ENCODE peak calls at places on chromosomes 7 and 10, in eight cellular contexts. One of them, this sample, is unnamed.

GRCh38 chr10:14751576-14752330 is 22.9 kb downstream of the FAM107B start:
- DNase-seq in A549: no peak
- DNase-seq in thyroid gland: peak; percentile 19
- DNase-seq in left ventricle myocardium inferior: peak; percentile 64
- DNase-seq in sigmoid colon: peak; percentile 89
- DNase-seq in psoas muscle: peak; percentile 88
- DNase-seq in heart right ventricle: peak; percentile 66
- DNase-seq in CD4-positive, CD25-positive, alpha-beta regulatory T cell: no peak
- DNase-seq in this sample: no peak

GRCh38 chr10:63671317-63671937 is 150.2 kb downstream of the REEP3 start:
- DNase-seq in A549: no peak
- DNase-seq in thyroid gland: peak; percentile 28
- DNase-seq in left ventricle myocardium inferior: no peak
- DNase-seq in sigmoid colon: no peak
- DNase-seq in psoas muscle: no peak
- DNase-seq in heart right ventricle: peak; percentile 29
- DNase-seq in CD4-positive, CD25-positive, alpha-beta regulatory T cell: no peak
- DNase-seq in this sample: no peak

GRCh38 chr7:27147211-27148030 is at the start of gene HOXA6:
- DNase-seq in A549: no peak
- DNase-seq in thyroid gland: no peak
- DNase-seq in left ventricle myocardium inferior: no peak
- DNase-seq in sigmoid colon: peak; percentile 89
- DNase-seq in psoas muscle: peak; percentile 91
- DNase-seq in heart right ventricle: no peak
- DNase-seq in CD4-positive, CD25-positive, alpha-beta regulatory T cell: no peak
- DNase-seq in this sample: no peak

GRCh38 chr7:139358541-139359365 is 941 bp upstream of the LUC7L2 start:
- DNase-seq in A549: peak; percentile 21
- DNase-seq in thyroid gland: no peak
- DNase-seq in left ventricle myocardium inferior: no peak
- DNase-seq in sigmoid colon: no peak
- DNase-seq in psoas muscle: no peak
- DNase-seq in heart right ventricle: no peak
- DNase-seq in CD4-positive, CD25-positive, alpha-beta regulatory T cell: peak; percentile 34
- DNase-seq in this sample: peak; percentile 10

GRCh38 chr10:128480601-128481000 is 354.4 kb upstream of the MKI67 start:
- DNase-seq in A549: no peak
- DNase-seq in thyroid gland: no peak
- DNase-seq in left ventricle myocardium inferior: no peak
- DNase-seq in sigmoid colon: no peak
- DNase-seq in psoas muscle: no peak
- DNase-seq in heart right ventricle: no peak
- DNase-seq in CD4-positive, CD25-positive, alpha-beta regulatory T cell: no peak
- DNase-seq in this sample: no peak

GRCh38 chr10:111972109-111972508 is 211.5 kb downstream of the GPAM start:
- DNase-seq in A549: no peak
- DNase-seq in thyroid gland: no peak
- DNase-seq in left ventricle myocardium inferior: no peak
- DNase-seq in sigmoid colon: no peak
- DNase-seq in psoas muscle: no peak
- DNase-seq in heart right ventricle: no peak
- DNase-seq in CD4-positive, CD25-positive, alpha-beta regulatory T cell: no peak
- DNase-seq in this sample: no peak

GRCh38 chr7:108434030-108434429 is 22.2 kb downstream of the NRCAM start:
- DNase-seq in A549: no peak
- DNase-seq in thyroid gland: no peak
- DNase-seq in left ventricle myocardium inferior: no peak
- DNase-seq in sigmoid colon: no peak
- DNase-seq in psoas muscle: no peak
- DNase-seq in heart right ventricle: no peak
- DNase-seq in CD4-positive, CD25-positive, alpha-beta regulatory T cell: no peak
- DNase-seq in this sample: no peak

GRCh38 chr7:151796871-151797270 is 80.0 kb downstream of the PRKAG2 start:
- DNase-seq in A549: no peak
- DNase-seq in thyroid gland: no peak
- DNase-seq in left ventricle myocardium inferior: peak; percentile 16
- DNase-seq in sigmoid colon: no peak
- DNase-seq in psoas muscle: peak; percentile 67
- DNase-seq in heart right ventricle: no peak
- DNase-seq in CD4-positive, CD25-positive, alpha-beta regulatory T cell: no peak
- DNase-seq in this sample: no peak

GRCh38 chr10:66637273-66638036 is 288.4 kb upstream of the LRRTM3 start:
- DNase-seq in A549: no peak
- DNase-seq in thyroid gland: no peak
- DNase-seq in left ventricle myocardium inferior: no peak
- DNase-seq in sigmoid colon: no peak
- DNase-seq in psoas muscle: peak; percentile 50
- DNase-seq in heart right ventricle: peak; percentile 11
- DNase-seq in CD4-positive, CD25-positive, alpha-beta regulatory T cell: no peak
- DNase-seq in this sample: no peak

GRCh38 chr7:17369686-17370426 is 71.4 kb downstream of the AHR start:
- DNase-seq in A549: peak; percentile 41
- DNase-seq in thyroid gland: no peak
- DNase-seq in left ventricle myocardium inferior: no peak
- DNase-seq in sigmoid colon: no peak
- DNase-seq in psoas muscle: no peak
- DNase-seq in heart right ventricle: peak; percentile 16
- DNase-seq in CD4-positive, CD25-positive, alpha-beta regulatory T cell: no peak
- DNase-seq in this sample: no peak

GRCh38 chr10:13414855-13415254 is 66.8 kb upstream of the SEPHS1 start:
- DNase-seq in A549: no peak
- DNase-seq in thyroid gland: no peak
- DNase-seq in left ventricle myocardium inferior: no peak
- DNase-seq in sigmoid colon: no peak
- DNase-seq in psoas muscle: no peak
- DNase-seq in heart right ventricle: no peak
- DNase-seq in CD4-positive, CD25-positive, alpha-beta regulatory T cell: no peak
- DNase-seq in this sample: no peak

GRCh38 chr10:132175907-132176581 is 10.7 kb upstream of the DPYSL4 start:
- DNase-seq in A549: no peak
- DNase-seq in thyroid gland: no peak
- DNase-seq in left ventricle myocardium inferior: no peak
- DNase-seq in sigmoid colon: no peak
- DNase-seq in psoas muscle: peak; percentile 37
- DNase-seq in heart right ventricle: no peak
- DNase-seq in CD4-positive, CD25-positive, alpha-beta regulatory T cell: no peak
- DNase-seq in this sample: no peak

GRCh38 chr7:28755255-28755654 is 202.9 kb downstream of the TRIL start:
- DNase-seq in A549: no peak
- DNase-seq in thyroid gland: no peak
- DNase-seq in left ventricle myocardium inferior: no peak
- DNase-seq in sigmoid colon: no peak
- DNase-seq in psoas muscle: no peak
- DNase-seq in heart right ventricle: no peak
- DNase-seq in CD4-positive, CD25-positive, alpha-beta regulatory T cell: no peak
- DNase-seq in this sample: no peak

GRCh38 chr7:114107522-114107921 is 188.7 kb upstream of the PPP1R3A start:
- DNase-seq in A549: no peak
- DNase-seq in thyroid gland: no peak
- DNase-seq in left ventricle myocardium inferior: no peak
- DNase-seq in sigmoid colon: no peak
- DNase-seq in psoas muscle: no peak
- DNase-seq in heart right ventricle: no peak
- DNase-seq in CD4-positive, CD25-positive, alpha-beta regulatory T cell: no peak
- DNase-seq in this sample: no peak

DNA sequence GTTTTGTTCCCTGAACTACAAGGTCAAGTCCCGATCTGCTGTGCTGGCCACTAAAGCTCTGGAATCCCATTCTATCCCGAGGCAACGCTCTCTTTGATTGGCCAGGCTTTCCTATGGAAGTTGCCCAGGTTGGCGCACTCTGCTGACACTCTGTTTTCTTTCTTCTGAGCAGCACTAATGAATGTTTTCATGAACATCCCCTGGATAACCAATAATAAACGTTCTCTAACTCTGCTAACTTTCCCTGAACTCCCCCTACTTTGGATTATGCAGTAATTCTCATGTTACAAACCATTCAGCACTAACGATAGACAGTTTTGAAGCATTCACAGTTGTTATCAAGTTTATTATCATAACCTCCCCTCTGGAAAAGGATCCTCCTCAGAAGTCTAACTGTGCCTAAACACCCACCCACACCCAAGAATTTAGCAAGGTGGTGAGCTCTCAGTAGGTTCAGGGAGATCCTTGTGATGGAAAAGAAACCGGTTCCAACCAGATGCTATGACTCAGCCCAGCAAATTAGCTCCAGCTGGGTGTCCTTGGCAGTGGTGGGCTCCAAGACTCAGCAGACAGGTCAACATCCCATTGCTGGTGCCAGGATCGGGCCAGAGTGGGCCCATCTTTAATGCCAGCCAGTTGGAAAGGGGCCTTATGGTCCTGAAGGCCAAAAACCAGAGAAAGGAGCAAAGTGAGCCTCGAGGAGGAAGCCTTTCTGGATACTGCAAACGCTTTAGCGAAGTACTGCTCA is 68.4 kb downstream of the CREB3L2 start:
- DNase-seq in A549: no peak
- DNase-seq in thyroid gland: no peak
- DNase-seq in left ventricle myocardium inferior: no peak
- DNase-seq in sigmoid colon: peak; percentile 77
- DNase-seq in psoas muscle: peak; percentile 66
- DNase-seq in heart right ventricle: peak; percentile 19
- DNase-seq in CD4-positive, CD25-positive, alpha-beta regulatory T cell: no peak
- DNase-seq in this sample: no peak
- H3K4me3 ChIP-seq in A549: no peak overlapping the region
- H3K4me3 ChIP-seq in thyroid gland: no peak overlapping the region
- H3K4me3 ChIP-seq in left ventricle myocardium inferior: no peak overlapping the region
- H3K4me3 ChIP-seq in sigmoid colon: no peak overlapping the region
- H3K4me3 ChIP-seq in psoas muscle: no peak overlapping the region
- H3K4me3 ChIP-seq in heart right ventricle: no peak overlapping the region
- H3K4me3 ChIP-seq in CD4-positive, CD25-positive, alpha-beta regulatory T cell: peak overlapping the region; percentile 95
- H3K4me3 ChIP-seq in this sample: no peak overlapping the region

DNA sequence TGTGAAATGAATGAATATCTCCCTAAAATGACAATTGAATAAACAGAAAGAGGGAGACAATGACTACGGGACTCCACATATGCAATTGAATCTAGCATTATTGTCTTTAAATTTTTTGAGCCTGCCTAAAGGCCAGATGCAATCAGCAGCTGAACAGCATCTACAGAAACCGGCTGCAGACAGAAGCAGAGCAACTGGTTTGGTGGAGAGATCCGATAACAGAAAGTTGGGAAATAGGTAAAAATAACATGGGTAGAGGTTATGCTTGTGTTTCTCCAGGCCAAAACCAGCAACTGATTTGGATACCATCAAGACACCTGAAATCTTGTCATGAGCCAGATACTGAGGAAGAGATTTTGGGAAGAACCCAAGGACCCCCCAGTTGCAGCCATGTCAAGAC is 146.6 kb downstream of the ZNF33B start:
- DNase-seq in A549: no peak
- DNase-seq in thyroid gland: no peak
- DNase-seq in left ventricle myocardium inferior: no peak
- DNase-seq in sigmoid colon: no peak
- DNase-seq in psoas muscle: no peak
- DNase-seq in heart right ventricle: no peak
- DNase-seq in CD4-positive, CD25-positive, alpha-beta regulatory T cell: no peak
- DNase-seq in this sample: no peak
- H3K9me3 ChIP-seq in A549: no peaks in the 10 kb centered on the region
- H3K9me3 ChIP-seq in thyroid gland: no peaks in the 10 kb centered on the region
- H3K9me3 ChIP-seq in left ventricle myocardium inferior: peaks cover 1% of the 10 kb centered on the region
- H3K9me3 ChIP-seq in sigmoid colon: peaks cover 3% of the 10 kb centered on the region
- H3K9me3 ChIP-seq in psoas muscle: no peaks in the 10 kb centered on the region
- H3K9me3 ChIP-seq in heart right ventricle: no peaks in the 10 kb centered on the region
- H3K9me3 ChIP-seq in CD4-positive, CD25-positive, alpha-beta regulatory T cell: no peaks in the 10 kb centered on the region
- H3K9me3 ChIP-seq in this sample: no peaks in the 10 kb centered on the region

GRCh38 chr10:123669901-123670300 is 3.7 kb downstream of the GPR26 start:
- DNase-seq in A549: no peak
- DNase-seq in thyroid gland: no peak
- DNase-seq in left ventricle myocardium inferior: no peak
- DNase-seq in sigmoid colon: no peak
- DNase-seq in psoas muscle: no peak
- DNase-seq in heart right ventricle: no peak
- DNase-seq in CD4-positive, CD25-positive, alpha-beta regulatory T cell: no peak
- DNase-seq in this sample: no peak

GRCh38 chr10:123663522-123663921 is 2.6 kb upstream of the GPR26 start:
- DNase-seq in A549: no peak
- DNase-seq in thyroid gland: no peak
- DNase-seq in left ventricle myocardium inferior: no peak
- DNase-seq in sigmoid colon: no peak
- DNase-seq in psoas muscle: no peak
- DNase-seq in heart right ventricle: no peak
- DNase-seq in CD4-positive, CD25-positive, alpha-beta regulatory T cell: no peak
- DNase-seq in this sample: no peak

GRCh38 chr10:123665371-123666286 is 526 bp upstream of the GPR26 start:
- DNase-seq in A549: no peak
- DNase-seq in thyroid gland: no peak
- DNase-seq in left ventricle myocardium inferior: no peak
- DNase-seq in sigmoid colon: no peak
- DNase-seq in psoas muscle: no peak
- DNase-seq in heart right ventricle: no peak
- DNase-seq in CD4-positive, CD25-positive, alpha-beta regulatory T cell: no peak
- DNase-seq in this sample: no peak

DNA sequence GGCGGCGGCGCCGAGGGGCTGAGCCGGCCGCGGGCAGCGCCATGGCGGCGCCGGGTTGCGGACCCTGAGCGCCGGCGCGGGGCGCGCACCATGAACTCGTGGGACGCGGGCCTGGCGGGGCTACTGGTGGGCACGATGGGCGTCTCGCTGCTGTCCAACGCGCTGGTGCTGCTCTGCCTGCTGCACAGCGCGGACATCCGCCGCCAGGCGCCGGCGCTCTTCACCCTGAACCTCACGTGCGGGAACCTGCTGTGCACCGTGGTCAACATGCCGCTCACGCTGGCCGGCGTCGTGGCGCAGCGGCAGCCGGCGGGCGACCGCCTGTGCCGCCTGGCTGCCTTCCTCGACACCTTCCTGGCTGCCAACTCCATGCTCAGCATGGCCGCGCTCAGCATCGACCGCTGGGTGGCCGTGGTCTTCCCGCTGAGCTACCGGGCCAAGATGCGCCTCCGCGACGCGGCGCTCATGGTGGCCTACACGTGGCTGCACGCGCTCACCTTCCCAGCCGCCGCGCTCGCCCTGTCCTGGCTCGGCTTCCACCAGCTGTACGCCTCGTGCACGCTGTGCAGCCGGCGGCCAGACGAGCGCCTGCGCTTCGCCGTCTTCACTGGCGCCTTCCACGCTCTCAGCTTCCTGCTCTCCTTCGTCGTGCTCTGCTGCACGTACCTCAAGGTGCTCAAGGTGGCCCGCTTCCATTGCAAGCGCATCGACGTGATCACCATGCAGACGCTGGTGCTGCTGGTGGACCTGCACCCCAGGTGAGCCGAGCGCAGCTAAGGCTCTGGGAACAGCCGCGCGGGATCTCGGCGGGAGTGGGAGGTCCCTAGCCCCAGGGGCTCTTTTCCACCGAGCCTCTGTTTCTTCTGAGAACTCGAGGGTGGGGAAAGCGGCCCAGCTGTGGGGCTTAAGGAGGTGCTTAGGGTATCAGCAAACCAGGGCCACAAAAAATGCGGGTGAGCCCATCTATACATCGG is at the start of gene GPR26:
- DNase-seq in A549: no peak
- DNase-seq in thyroid gland: no peak
- DNase-seq in left ventricle myocardium inferior: no peak
- DNase-seq in sigmoid colon: no peak
- DNase-seq in psoas muscle: no peak
- DNase-seq in heart right ventricle: no peak
- DNase-seq in CD4-positive, CD25-positive, alpha-beta regulatory T cell: no peak
- DNase-seq in this sample: no peak
- H3K4me3 ChIP-seq in A549: no peak within 1 kb of the TSS
- H3K4me3 ChIP-seq in thyroid gland: no peak within 1 kb of the TSS
- H3K4me3 ChIP-seq in left ventricle myocardium inferior: no peak within 1 kb of the TSS
- H3K4me3 ChIP-seq in sigmoid colon: no peak within 1 kb of the TSS
- H3K4me3 ChIP-seq in psoas muscle: no peak within 1 kb of the TSS
- H3K4me3 ChIP-seq in heart right ventricle: no peak within 1 kb of the TSS
- H3K4me3 ChIP-seq in CD4-positive, CD25-positive, alpha-beta regulatory T cell: no peak within 1 kb of the TSS
- H3K4me3 ChIP-seq in this sample: no peak within 1 kb of the TSS

GRCh38 chr7:157623556-157623955 is 286.8 kb downstream of the DNAJB6 start:
- DNase-seq in A549: no peak
- DNase-seq in thyroid gland: no peak
- DNase-seq in left ventricle myocardium inferior: no peak
- DNase-seq in sigmoid colon: no peak
- DNase-seq in psoas muscle: no peak
- DNase-seq in heart right ventricle: no peak
- DNase-seq in CD4-positive, CD25-positive, alpha-beta regulatory T cell: no peak
- DNase-seq in this sample: no peak
- H3K9me3 ChIP-seq in A549: no peaks in the 10 kb centered on the region
- H3K9me3 ChIP-seq in thyroid gland: no peaks in the 10 kb centered on the region
- H3K9me3 ChIP-seq in left ventricle myocardium inferior: no peaks in the 10 kb centered on the region
- H3K9me3 ChIP-seq in sigmoid colon: no peaks in the 10 kb centered on the region
- H3K9me3 ChIP-seq in psoas muscle: no peaks in the 10 kb centered on the region
- H3K9me3 ChIP-seq in heart right ventricle: peaks cover 4% of the 10 kb centered on the region
- H3K9me3 ChIP-seq in CD4-positive, CD25-positive, alpha-beta regulatory T cell: no peaks in the 10 kb centered on the region
- H3K9me3 ChIP-seq in this sample: no peaks in the 10 kb centered on the region